ENCODE peak calls at places on chromosomes 13 and 19, in five cellular contexts. L is A549, S is K562, U is H1, Z is HepG2. K is an unnamed sample.

GRCh38 chr13:93951153-93951552 is 528.3 kb downstream of the DCT start:
- DNase-seq in L (no peak), S (no peak), U (no peak), Z (no peak), K (no peak)

GRCh38 chr19:13303381-13304129 is 153.3 kb downstream of the IER2 start:
- DNase-seq in L (no peak), S (no peak), U (no peak), Z (no peak), K (no peak)

GRCh38 chr13:59750860-59751259 is 412.9 kb downstream of the DIAPH3 start:
- DNase-seq in L (no peak), S (no peak), U (peak), Z (no peak), K (peak)

GRCh38 chr13:71249031-71249430 is 618.0 kb downstream of the DACH1 start:
- DNase-seq in L (no peak), S (no peak), U (no peak), Z (no peak), K (no peak)

GRCh38 chr13:25762795-25763377 is 288.9 kb downstream of the SHISA2 start:
- DNase-seq in L (no peak), S (no peak), U (no peak), Z (no peak), K (no peak)

GRCh38 chr13:110916671-110917142 is 1.8 kb upstream of the ANKRD10 start:
- DNase-seq in L (no peak), S (no peak), U (no peak), Z (no peak), K (no peak)

GRCh38 chr19:46828484-46828883 is 22.2 kb downstream of the AP2S1 start:
- DNase-seq in L (no peak), S (no peak), U (no peak), Z (no peak), K (no peak)

GRCh38 chr13:100721885-100722512 is 47.4 kb upstream of the TMTC4 start:
- DNase-seq in L (peak), S (peak), U (no peak), Z (peak), K (peak)

GRCh38 chr19:46428278-46429141 is at the start of gene PNMA8C:
- DNase-seq in L (no peak), S (peak), U (no peak), Z (no peak), K (peak)

GRCh38 chr19:5244351-5244750 is 96.3 kb downstream of the PTPRS start:
- DNase-seq in L (no peak), S (no peak), U (no peak), Z (no peak), K (no peak)

GRCh38 chr13:93727301-93728141 is 500.9 kb downstream of the GPC6 start:
- DNase-seq in L (no peak), S (no peak), U (no peak), Z (peak), K (no peak)

GRCh38 chr13:102033719-102034446 is 368.0 kb downstream of the FGF14 start:
- DNase-seq in L (no peak), S (no peak), U (no peak), Z (no peak), K (no peak)

GRCh38 chr19:13215572-13216380 is 65.6 kb downstream of the IER2 start:
- DNase-seq in L (no peak), S (no peak), U (no peak), Z (peak), K (no peak)

GRCh38 chr19:40778865-40779284 is 828 bp downstream of the RAB4B start:
- DNase-seq in L (peak), S (no peak), U (no peak), Z (peak), K (no peak)

GRCh38 chr13:99185606-99186005 is 15.0 kb upstream of the UBAC2 start:
- DNase-seq in L (no peak), S (no peak), U (no peak), Z (no peak), K (no peak)

GRCh38 chr19:40365613-40366401 is 17.3 kb downstream of the PLD3 start:
- DNase-seq in L (peak), S (peak), U (peak), Z (no peak), K (peak)

GRCh38 chr13:89726690-89727435 is 1620.6 kb upstream of the MIR17HG start:
- DNase-seq in L (no peak), S (no peak), U (no peak), Z (no peak), K (no peak)
- TF ChIP-seq USF2 in L (no peak), S (no peak), U (no peak), Z (no peak), K (no peak)

DNA sequence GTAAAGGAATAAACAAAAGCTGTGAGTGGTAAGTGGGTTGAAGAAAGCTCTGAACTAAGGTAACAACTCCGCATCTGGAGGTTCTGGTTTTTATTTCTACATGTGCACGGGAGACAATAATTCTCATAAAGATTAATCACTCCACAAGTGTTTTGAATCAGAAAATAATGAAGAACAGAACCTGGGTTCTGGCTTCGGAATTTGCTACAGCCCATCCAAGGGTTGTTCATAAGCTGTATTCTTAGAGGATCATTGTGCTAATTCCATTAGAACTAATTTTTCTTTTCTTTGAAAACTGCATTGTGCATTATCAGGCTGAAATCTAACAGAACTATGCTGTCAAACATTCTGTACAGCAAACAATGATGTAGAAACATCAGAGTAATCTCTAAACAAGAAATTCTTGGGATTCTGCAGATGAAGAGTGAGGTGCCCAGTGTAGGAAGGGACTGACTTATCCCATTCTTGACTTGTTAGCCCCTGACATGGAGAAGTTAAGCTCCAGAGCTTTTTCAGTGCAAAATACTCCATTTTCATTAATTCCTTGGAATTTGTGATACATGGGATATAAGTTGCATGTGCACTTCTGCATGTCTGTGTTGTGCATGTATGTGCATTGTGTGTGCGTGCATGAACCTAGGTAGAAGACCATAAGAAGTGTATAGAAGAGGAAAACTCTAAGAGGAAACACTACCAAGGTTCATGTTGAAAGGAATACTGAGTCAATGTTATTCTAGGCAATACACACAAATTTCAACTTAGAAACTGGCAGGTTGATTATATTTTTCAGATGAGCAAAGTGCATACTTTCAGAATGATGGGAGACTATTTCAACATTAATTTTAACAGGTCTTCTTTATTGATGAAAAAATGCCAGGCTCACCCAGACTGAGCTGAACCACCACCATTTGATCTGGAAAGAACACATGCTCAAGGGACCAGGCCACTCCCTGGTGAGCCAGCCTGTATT is 368.4 kb downstream of the COG6 start:
- DNase-seq in L (no peak), S (no peak), U (no peak), Z (no peak), K (no peak)
- TF ChIP-seq JUN in L (no peak), S (no peak), U (no peak), Z (no peak), K (no peak)

GRCh38 chr13:80814541-80814940 is 473.6 kb upstream of the SPRY2 start:
- DNase-seq in L (no peak), S (no peak), U (no peak), Z (no peak), K (no peak)
- TF ChIP-seq USF2 in L (no peak), S (no peak), U (no peak), Z (no peak), K (no peak)

DNA sequence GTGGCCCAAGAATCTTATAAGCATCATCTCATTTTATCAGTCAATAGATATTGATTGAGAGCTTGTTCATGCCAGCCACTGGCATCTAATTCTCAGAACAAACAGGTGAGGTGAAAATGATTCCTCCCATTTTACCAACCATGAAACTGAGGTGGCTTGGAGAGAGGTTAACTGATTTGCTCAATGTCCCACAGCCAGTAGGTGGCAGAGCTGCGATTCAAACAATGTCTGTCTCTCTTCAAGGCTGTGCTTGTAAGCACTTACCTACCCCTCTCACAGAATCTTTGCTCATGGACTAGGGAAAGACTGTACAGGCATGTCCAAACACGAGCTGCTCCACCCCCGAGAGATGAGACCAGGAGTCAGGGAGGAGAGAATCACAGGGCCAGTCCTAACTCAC is 21.5 kb upstream of the GSX1 start:
- DNase-seq in L (peak), S (no peak), U (no peak), Z (peak), K (peak)
- TF ChIP-seq JUN in L (no peak), S (no peak), U (no peak), Z (no peak), K (no peak)

DNA sequence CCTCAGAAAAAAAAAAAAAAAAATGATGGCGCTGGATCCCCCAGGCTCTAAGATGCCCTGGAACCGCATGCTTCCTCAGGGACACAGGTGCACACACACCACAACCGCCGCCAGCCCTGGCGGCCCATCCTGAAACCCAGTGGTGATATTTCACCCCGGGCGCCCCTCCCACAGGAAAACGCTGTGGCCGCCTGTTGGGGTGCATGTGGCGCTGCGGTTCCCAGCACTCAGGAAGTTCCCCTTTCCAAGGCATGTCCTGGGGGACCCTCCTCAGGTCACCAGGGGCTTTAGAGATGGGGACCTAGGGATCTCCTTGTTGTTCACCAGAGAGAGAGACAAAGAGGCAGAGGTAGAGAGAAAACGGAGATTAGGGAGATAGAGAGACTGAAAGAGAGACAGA is 2.5 kb downstream of the ADGRE2 start:
- DNase-seq in L (no peak), S (peak), U (no peak), Z (no peak), K (peak)
- TF ChIP-seq USF2 in L (no peak), S (no peak), U (no peak), Z (no peak), K (no peak)

GRCh38 chr13:47111499-47111898 is 214.6 kb upstream of the HTR2A start:
- DNase-seq in L (no peak), S (no peak), U (no peak), Z (no peak), K (no peak)

GRCh38 chr13:47110833-47111240 is 214.0 kb upstream of the HTR2A start:
- DNase-seq in L (no peak), S (peak), U (no peak), Z (no peak), K (no peak)

GRCh38 chr13:47110141-47110540 is 213.3 kb upstream of the HTR2A start:
- DNase-seq in L (no peak), S (no peak), U (no peak), Z (no peak), K (no peak)

GRCh38 chr13:47112205-47112896 is 215.5 kb upstream of the HTR2A start:
- DNase-seq in L (no peak), S (peak), U (peak), Z (no peak), K (no peak)

GRCh38 chr13:47109028-47109427 is 212.2 kb upstream of the HTR2A start:
- DNase-seq in L (no peak), S (no peak), U (no peak), Z (no peak), K (no peak)
- TF ChIP-seq JUN in L (no peak), S (no peak), U (no peak), Z (no peak), K (no peak)

DNA sequence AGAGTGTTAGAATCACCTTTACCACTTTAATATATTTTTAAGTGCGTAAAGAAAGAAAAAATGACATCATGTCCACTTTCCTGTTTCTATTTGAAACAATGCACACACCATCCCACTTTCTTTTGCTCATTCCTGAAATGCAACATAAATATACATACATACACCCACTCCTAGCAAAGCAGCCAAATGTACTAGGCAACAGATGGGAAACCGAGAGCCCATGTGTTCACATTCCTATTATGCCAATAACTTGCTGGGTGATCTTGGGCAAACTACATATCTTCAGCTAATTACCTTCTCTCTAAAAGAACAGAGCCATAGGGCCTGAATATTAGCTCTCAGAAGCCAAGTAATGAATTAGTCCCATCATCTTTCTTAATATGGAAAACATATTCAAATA is 610.7 kb upstream of the ATXN8OS start:
- DNase-seq in L (no peak), S (no peak), U (no peak), Z (no peak), K (no peak)
- TF ChIP-seq USF2 in L (no peak), S (no peak), U (no peak), Z (no peak), K (no peak)